ENCODE peak calls at places on chromosomes 13 and 19, in six cellular contexts. S, C, X, I, A and V are unnamed samples.

GRCh38 chr13:76164290-76164689 is 528.2 kb downstream of the LMO7 start:
- DNase-seq in S (no peak), C (no peak), X (no peak), I (no peak), A (peak; percentile 3), V (no peak)

GRCh38 chr19:46629546-46630025 is 4.7 kb upstream of the PTGIR start:
- DNase-seq in S (peak; percentile 60), C (no peak), X (no peak), I (no peak), A (no peak), V (no peak)

GRCh38 chr13:113465241-113465640 is 12.0 kb upstream of the ADPRHL1 start:
- DNase-seq in S (no peak), C (no peak), X (no peak), I (no peak), A (no peak), V (no peak)

GRCh38 chr13:87094646-87095045 is 576.5 kb upstream of the SLITRK5 start:
- DNase-seq in S (no peak), C (no peak), X (no peak), I (no peak), A (peak; percentile 10), V (no peak)

GRCh38 chr19:6457958-6458694 is 1.5 kb downstream of the SLC25A23 start:
- DNase-seq in S (no peak), C (no peak), X (no peak), I (no peak), A (no peak), V (no peak)

GRCh38 chr13:102017248-102017647 is 384.6 kb downstream of the FGF14 start:
- DNase-seq in S (no peak), C (no peak), X (no peak), I (no peak), A (no peak), V (no peak)

GRCh38 chr13:31756346-31756745 is 17.0 kb downstream of the RXFP2 start:
- DNase-seq in S (no peak), C (no peak), X (no peak), I (peak; percentile 95), A (peak; percentile 98), V (no peak)

GRCh38 chr13:31774186-31774585 is 34.9 kb downstream of the RXFP2 start:
- DNase-seq in S (no peak), C (no peak), X (no peak), I (peak; percentile 20), A (peak; percentile 33), V (no peak)